ENCODE peak calls at places on chromosomes 7 and 10, in eight cellular contexts. S is T-helper 1 cell, T is non-pigmented ciliary epithelial cell, Q is GOT3, R is SW480, B is coronary artery, D is fibroblast of gingiva, W is psoas muscle. E is an unnamed sample.

GRCh38 chr7:130995252-130996081 is 261.5 kb upstream of the KLF14 start:
- DNase-seq in T (no peak), B (no peak), D (no peak), R (peak; percentile 62), W (no peak), S (no peak), Q (no peak), E (no peak)

GRCh38 chr7:22834028-22834427 is 11.4 kb upstream of the TOMM7 start:
- DNase-seq in D (no peak), W (no peak), T (no peak), Q (no peak), B (no peak), S (no peak), R (no peak), E (no peak)

GRCh38 chr10:132460071-132460470 is 63.1 kb downstream of the PWWP2B start:
- DNase-seq in T (no peak), D (no peak), S (peak; percentile 8), B (no peak), Q (no peak), W (peak; percentile 34), R (no peak), E (peak; percentile 1)

GRCh38 chr7:1668932-1669485 is 1.1 kb upstream of the ELFN1 start:
- DNase-seq in T (no peak), B (peak; percentile 65), D (no peak), R (no peak), Q (no peak), S (no peak), W (no peak), E (peak; percentile 51)

GRCh38 chr7:29684787-29685650 is 121.3 kb upstream of the WIPF3 start:
- DNase-seq in Q (peak; percentile 23), S (peak; percentile 14), D (peak; percentile 73), T (peak; percentile 1), W (peak; percentile 91), R (peak; percentile 79), B (peak; percentile 84), E (peak; percentile 82)

GRCh38 chr10:21195149-21195731 is 298.1 kb upstream of the NEBL start:
- DNase-seq in S (no peak), D (no peak), R (peak; percentile 69), Q (no peak), B (no peak), W (no peak), T (no peak), E (no peak)

GRCh38 chr10:62381385-62382102 is 7.4 kb downstream of the ZNF365 start:
- DNase-seq in W (no peak), R (no peak), T (no peak), Q (no peak), D (no peak), S (no peak), B (no peak), E (no peak)

GRCh38 chr7:30594055-30594539 is 581 bp upstream of the GARS1 start:
- DNase-seq in W (no peak), B (peak; percentile 74), Q (no peak), T (no peak), S (peak; percentile 17), D (peak; percentile 21), R (peak; percentile 57), E (peak; percentile 42)

GRCh38 chr10:109855746-109856145 is 67.6 kb downstream of the XPNPEP1 start:
- DNase-seq in D (no peak), B (no peak), T (no peak), R (no peak), Q (no peak), W (no peak), S (no peak), E (no peak)

GRCh38 chr7:63953181-63953580 is 45.5 kb upstream of the ZNF722 start:
- DNase-seq in S (no peak), W (no peak), Q (no peak), T (no peak), R (no peak), B (no peak), D (no peak), E (no peak)

GRCh38 chr7:20831976-20832375 is 45.3 kb upstream of the SP8 start:
- DNase-seq in R (no peak), W (no peak), S (no peak), T (no peak), Q (no peak), D (no peak), B (no peak), E (no peak)

GRCh38 chr10:44465430-44466115 is 80.7 kb upstream of the CXCL12 start:
- DNase-seq in Q (no peak), R (no peak), D (no peak), T (no peak), S (no peak), W (no peak), B (no peak), E (peak; percentile 43)

GRCh38 chr10:85043207-85043606 is 714.8 kb downstream of the CCSER2 start:
- DNase-seq in W (no peak), S (no peak), Q (no peak), D (no peak), B (no peak), R (no peak), T (no peak), E (peak; percentile 6)

GRCh38 chr10:62166331-62167154 is 102.1 kb downstream of the RTKN2 start:
- DNase-seq in W (no peak), Q (no peak), T (no peak), D (peak; percentile 95), S (no peak), B (no peak), R (no peak), E (no peak)

GRCh38 chr7:32893225-32893560 is 1.6 kb upstream of the KBTBD2 start:
- DNase-seq in W (no peak), B (no peak), D (no peak), R (no peak), Q (no peak), T (no peak), S (no peak), E (no peak)

GRCh38 chr10:25934673-25935139 is 677 bp downstream of the MYO3A start:
- DNase-seq in T (no peak), S (no peak), D (no peak), W (no peak), B (no peak), Q (no peak), R (no peak), E (peak; percentile 68)

GRCh38 chr7:28155019-28155660 is 25.5 kb downstream of the JAZF1 start:
- DNase-seq in B (no peak), D (no peak), T (no peak), Q (no peak), R (no peak), S (no peak), W (no peak), E (no peak)

GRCh38 chr7:121279060-121279620 is 49.7 kb upstream of the WNT16 start:
- DNase-seq in R (no peak), B (no peak), T (no peak), S (no peak), W (no peak), D (no peak), Q (no peak), E (no peak)

GRCh38 chr7:38321515-38321944 is 48.1 kb upstream of the TARP start:
- DNase-seq in Q (peak; percentile 39), B (no peak), D (peak; percentile 85), W (no peak), R (peak; percentile 13), T (peak; percentile 34), S (no peak), E (no peak)

GRCh38 chr10:121956111-121957061 is 18.6 kb downstream of the NSMCE4A start:
- DNase-seq in W (no peak), R (no peak), D (no peak), B (no peak), Q (no peak), T (peak; percentile 48), S (no peak), E (no peak)

E was measured in nephron progenitor cell.